ENCODE peak calls at places on chromosome 1, in six cellular contexts. One of them, this sample, is unnamed.

GRCh38 chr1:25641931-25642611 is 25.5 kb downstream of the MAN1C1 start:
- DNase-seq in AG10803: peak
- DNase-seq in HEK293T: peak
- DNase-seq in AG04450: peak
- DNase-seq in H7: no peak
- DNase-seq in brain microvascular endothelial cell: no peak
- DNase-seq in this sample: no peak

GRCh38 chr1:115413621-115414020 is 75.6 kb upstream of the NGF start:
- DNase-seq in AG10803: no peak
- DNase-seq in HEK293T: no peak
- DNase-seq in AG04450: no peak
- DNase-seq in H7: no peak
- DNase-seq in brain microvascular endothelial cell: no peak
- DNase-seq in this sample: no peak

GRCh38 chr1:223700942-223701637 is 11.2 kb upstream of the CAPN2 start:
- DNase-seq in AG10803: peak
- DNase-seq in HEK293T: no peak
- DNase-seq in AG04450: peak
- DNase-seq in H7: peak
- DNase-seq in brain microvascular endothelial cell: peak
- DNase-seq in this sample: peak

GRCh38 chr1:112727716-112728115 is 12.6 kb upstream of the PPM1J start:
- DNase-seq in AG10803: no peak
- DNase-seq in HEK293T: no peak
- DNase-seq in AG04450: no peak
- DNase-seq in H7: no peak
- DNase-seq in brain microvascular endothelial cell: peak
- DNase-seq in this sample: no peak

GRCh38 chr1:17635811-17636210 is 96.3 kb downstream of the ARHGEF10L start:
- DNase-seq in AG10803: no peak
- DNase-seq in HEK293T: no peak
- DNase-seq in AG04450: no peak
- DNase-seq in H7: no peak
- DNase-seq in brain microvascular endothelial cell: no peak
- DNase-seq in this sample: no peak

GRCh38 chr1:18079941-18080340 is 27.7 kb upstream of the IGSF21 start:
- DNase-seq in AG10803: no peak
- DNase-seq in HEK293T: no peak
- DNase-seq in AG04450: no peak
- DNase-seq in H7: no peak
- DNase-seq in brain microvascular endothelial cell: no peak
- DNase-seq in this sample: no peak

GRCh38 chr1:73909043-73909567 is 288.9 kb downstream of the LRRIQ3 start:
- DNase-seq in AG10803: no peak
- DNase-seq in HEK293T: no peak
- DNase-seq in AG04450: no peak
- DNase-seq in H7: no peak
- DNase-seq in brain microvascular endothelial cell: no peak
- DNase-seq in this sample: no peak

GRCh38 chr1:226736908-226737818 is 1.9 kb downstream of the ITPKB start:
- DNase-seq in AG10803: peak
- DNase-seq in HEK293T: no peak
- DNase-seq in AG04450: no peak
- DNase-seq in H7: peak
- DNase-seq in brain microvascular endothelial cell: peak
- DNase-seq in this sample: peak

GRCh38 chr1:66370462-66370907 is 163.5 kb upstream of the SGIP1 start:
- DNase-seq in AG10803: no peak
- DNase-seq in HEK293T: no peak
- DNase-seq in AG04450: no peak
- DNase-seq in H7: no peak
- DNase-seq in brain microvascular endothelial cell: no peak
- DNase-seq in this sample: no peak

GRCh38 chr1:21238141-21238800 is 52.0 kb downstream of the ECE1 start:
- DNase-seq in AG10803: peak
- DNase-seq in HEK293T: no peak
- DNase-seq in AG04450: no peak
- DNase-seq in H7: peak
- DNase-seq in brain microvascular endothelial cell: peak
- DNase-seq in this sample: peak

GRCh38 chr1:40076895-40077312 is 20.1 kb downstream of the PPT1 start:
- DNase-seq in AG10803: peak
- DNase-seq in HEK293T: no peak
- DNase-seq in AG04450: peak
- DNase-seq in H7: no peak
- DNase-seq in brain microvascular endothelial cell: peak
- DNase-seq in this sample: no peak

GRCh38 chr1:228684609-228685008 is 50.7 kb upstream of the RHOU start:
- DNase-seq in AG10803: no peak
- DNase-seq in HEK293T: no peak
- DNase-seq in AG04450: no peak
- DNase-seq in H7: no peak
- DNase-seq in brain microvascular endothelial cell: no peak
- DNase-seq in this sample: no peak

GRCh38 chr1:58580186-58580585 is 3.1 kb upstream of the TACSTD2 start:
- DNase-seq in AG10803: no peak
- DNase-seq in HEK293T: no peak
- DNase-seq in AG04450: no peak
- DNase-seq in H7: no peak
- DNase-seq in brain microvascular endothelial cell: no peak
- DNase-seq in this sample: no peak

GRCh38 chr1:182235952-182236650 is 155.5 kb downstream of the GLUL start:
- DNase-seq in AG10803: peak
- DNase-seq in HEK293T: no peak
- DNase-seq in AG04450: no peak
- DNase-seq in H7: no peak
- DNase-seq in brain microvascular endothelial cell: peak
- DNase-seq in this sample: no peak

GRCh38 chr1:44808063-44808937 is at the start of gene BTBD19:
- DNase-seq in AG10803: peak
- DNase-seq in HEK293T: peak
- DNase-seq in AG04450: peak
- DNase-seq in H7: peak
- DNase-seq in brain microvascular endothelial cell: peak
- DNase-seq in this sample: peak

GRCh38 chr1:59453297-59453970 is 156.5 kb downstream of the FGGY start:
- DNase-seq in AG10803: no peak
- DNase-seq in HEK293T: no peak
- DNase-seq in AG04450: no peak
- DNase-seq in H7: no peak
- DNase-seq in brain microvascular endothelial cell: no peak
- DNase-seq in this sample: no peak

GRCh38 chr1:175839678-175840669 is 96.6 kb upstream of the TNR start:
- DNase-seq in AG10803: no peak
- DNase-seq in HEK293T: no peak
- DNase-seq in AG04450: no peak
- DNase-seq in H7: no peak
- DNase-seq in brain microvascular endothelial cell: no peak
- DNase-seq in this sample: no peak

GRCh38 chr1:101300916-101301315 is 64.1 kb downstream of the S1PR1 start:
- DNase-seq in AG10803: no peak
- DNase-seq in HEK293T: no peak
- DNase-seq in AG04450: no peak
- DNase-seq in H7: no peak
- DNase-seq in brain microvascular endothelial cell: no peak
- DNase-seq in this sample: no peak

GRCh38 chr1:203954788-203955552 is 93.6 kb downstream of the SNRPE start:
- DNase-seq in AG10803: no peak
- DNase-seq in HEK293T: no peak
- DNase-seq in AG04450: no peak
- DNase-seq in H7: no peak
- DNase-seq in brain microvascular endothelial cell: no peak
- DNase-seq in this sample: no peak

GRCh38 chr1:172845371-172845770 is 186.5 kb downstream of the FASLG start:
- DNase-seq in AG10803: peak
- DNase-seq in HEK293T: no peak
- DNase-seq in AG04450: no peak
- DNase-seq in H7: no peak
- DNase-seq in brain microvascular endothelial cell: peak
- DNase-seq in this sample: no peak

GRCh38 chr1:204491653-204492052 is 3.0 kb downstream of the PIK3C2B start:
- DNase-seq in AG10803: no peak
- DNase-seq in HEK293T: no peak
- DNase-seq in AG04450: no peak
- DNase-seq in H7: no peak
- DNase-seq in brain microvascular endothelial cell: no peak
- DNase-seq in this sample: no peak

GRCh38 chr1:157312270-157312812 is 174.1 kb upstream of the ETV3 start:
- DNase-seq in AG10803: peak
- DNase-seq in HEK293T: no peak
- DNase-seq in AG04450: no peak
- DNase-seq in H7: no peak
- DNase-seq in brain microvascular endothelial cell: peak
- DNase-seq in this sample: no peak

GRCh38 chr1:91924146-91924545 is 25.1 kb upstream of the BRDT start:
- DNase-seq in AG10803: peak
- DNase-seq in HEK293T: no peak
- DNase-seq in AG04450: peak
- DNase-seq in H7: no peak
- DNase-seq in brain microvascular endothelial cell: peak
- DNase-seq in this sample: no peak

GRCh38 chr1:74468982-74469603 is 43.3 kb downstream of the LRRC53 start:
- DNase-seq in AG10803: peak
- DNase-seq in HEK293T: peak
- DNase-seq in AG04450: peak
- DNase-seq in H7: peak
- DNase-seq in brain microvascular endothelial cell: no peak
- DNase-seq in this sample: no peak

GRCh38 chr1:21261551-21262281 is 28.5 kb downstream of the ECE1 start:
- DNase-seq in AG10803: peak
- DNase-seq in HEK293T: no peak
- DNase-seq in AG04450: peak
- DNase-seq in H7: no peak
- DNase-seq in brain microvascular endothelial cell: peak
- DNase-seq in this sample: peak

GRCh38 chr1:33007190-33008050 is 29.3 kb downstream of the AK2 start:
- DNase-seq in AG10803: peak
- DNase-seq in HEK293T: peak
- DNase-seq in AG04450: peak
- DNase-seq in H7: peak
- DNase-seq in brain microvascular endothelial cell: peak
- DNase-seq in this sample: no peak

GRCh38 chr1:154951901-154952657 is 3.8 kb downstream of the PBXIP1 start:
- DNase-seq in AG10803: no peak
- DNase-seq in HEK293T: no peak
- DNase-seq in AG04450: no peak
- DNase-seq in H7: no peak
- DNase-seq in brain microvascular endothelial cell: no peak
- DNase-seq in this sample: no peak

GRCh38 chr1:222877854-222878253 is 63.0 kb downstream of the DISP1 start:
- DNase-seq in AG10803: no peak
- DNase-seq in HEK293T: no peak
- DNase-seq in AG04450: no peak
- DNase-seq in H7: no peak
- DNase-seq in brain microvascular endothelial cell: no peak
- DNase-seq in this sample: no peak

GRCh38 chr1:115325876-115326275 is 12.2 kb downstream of the NGF start:
- DNase-seq in AG10803: no peak
- DNase-seq in HEK293T: no peak
- DNase-seq in AG04450: no peak
- DNase-seq in H7: no peak
- DNase-seq in brain microvascular endothelial cell: peak
- DNase-seq in this sample: no peak

GRCh38 chr1:212189352-212189738 is 95.9 kb upstream of the PPP2R5A start:
- DNase-seq in AG10803: no peak
- DNase-seq in HEK293T: no peak
- DNase-seq in AG04450: no peak
- DNase-seq in H7: no peak
- DNase-seq in brain microvascular endothelial cell: no peak
- DNase-seq in this sample: no peak